ENCODE peak calls at places on chromosomes 3 and 15, in seven cellular contexts. K is HEK293T; U is glutamatergic neuron; V is H9; C is activated CD4-positive, CD25-positive, alpha-beta regulatory T cell; T is NCI-H146; O is lower lobe of right lung. E is an unnamed sample.

GRCh38 chr3:42273351-42273750 is 7.4 kb upstream of the CCK start:
- DNase-seq in C (no peak), K (no peak), O (no peak), U (no peak), T (no peak), V (no peak), E (no peak)

GRCh38 chr3:14547693-14548092 is 7.6 kb upstream of the GRIP2 start:
- DNase-seq in O (no peak), C (no peak), U (no peak), T (no peak), V (no peak), K (no peak), E (no peak)

GRCh38 chr15:75369897-75370581 is 1.6 kb upstream of the MAN2C1 start:
- DNase-seq in T (no peak), U (no peak), C (no peak), O (no peak), K (no peak), V (no peak), E (no peak)

GRCh38 chr15:54149115-54149531 is 170.9 kb downstream of the UNC13C start:
- DNase-seq in V (no peak), O (no peak), T (no peak), C (no peak), U (no peak), K (no peak), E (no peak)

GRCh38 chr3:71117572-71118247 is 465.8 kb downstream of the FOXP1 start:
- DNase-seq in C (no peak), T (peak), U (no peak), O (no peak), V (no peak), K (no peak), E (no peak)

GRCh38 chr15:85414495-85414894 is 34.1 kb downstream of the AKAP13 start:
- DNase-seq in V (no peak), T (no peak), K (no peak), U (no peak), O (no peak), C (no peak), E (no peak)

GRCh38 chr3:88997276-88997675 is 110.1 kb upstream of the EPHA3 start:
- DNase-seq in U (no peak), K (no peak), O (no peak), T (no peak), C (no peak), V (no peak), E (no peak)

GRCh38 chr3:181558870-181559269 is 152.9 kb upstream of the SOX2 start:
- DNase-seq in K (no peak), T (no peak), U (no peak), C (no peak), V (no peak), O (no peak), E (no peak)

GRCh38 chr15:70430029-70430428 is 332.3 kb upstream of the TLE3 start:
- DNase-seq in C (no peak), U (no peak), V (no peak), T (no peak), O (no peak), K (no peak), E (no peak)

GRCh38 chr3:14890470-14890869 is 56.9 kb upstream of the NR2C2 start:
- DNase-seq in C (no peak), O (no peak), U (no peak), T (peak), K (no peak), V (no peak), E (no peak)

GRCh38 chr15:89132611-89133242 is 44.5 kb downstream of the ABHD2 start:
- DNase-seq in K (no peak), V (no peak), C (no peak), O (no peak), U (no peak), T (no peak), E (peak)

GRCh38 chr3:136644200-136644599 is 108.0 kb downstream of the STAG1 start:
- DNase-seq in C (no peak), K (no peak), U (no peak), V (no peak), T (peak), O (no peak), E (no peak)

GRCh38 chr3:16468114-16469098 is 45.1 kb downstream of the RFTN1 start:
- DNase-seq in O (no peak), T (peak), K (no peak), V (no peak), C (no peak), U (no peak), E (no peak)

GRCh38 chr15:93173369-93173768 is 84.4 kb upstream of the RGMA start:
- DNase-seq in K (no peak), U (no peak), T (no peak), V (no peak), O (no peak), C (no peak), E (no peak)

GRCh38 chr3:194906970-194907629 is 221.4 kb downstream of the FAM43A start:
- DNase-seq in V (no peak), T (no peak), C (no peak), U (no peak), K (no peak), O (no peak), E (no peak)

GRCh38 chr3:117278424-117279190 is 569.0 kb downstream of the TUSC7 start:
- DNase-seq in O (no peak), U (no peak), T (peak), K (peak), V (no peak), C (no peak), E (no peak)

GRCh38 chr3:354433-354832 is 157.9 kb downstream of the CHL1 start:
- DNase-seq in V (peak), K (peak), T (peak), O (no peak), C (no peak), U (peak), E (no peak)

GRCh38 chr3:103218146-103218545 is 783.3 kb downstream of the ZPLD1 start:
- DNase-seq in O (no peak), C (no peak), U (no peak), T (no peak), V (no peak), K (no peak), E (no peak)

GRCh38 chr3:5822843-5823242 is 635.3 kb downstream of the EDEM1 start:
- DNase-seq in V (no peak), U (no peak), O (no peak), K (no peak), C (no peak), T (no peak), E (no peak)

GRCh38 chr15:85805392-85805791 is 10.7 kb upstream of the KLHL25 start:
- DNase-seq in T (no peak), K (no peak), C (no peak), O (no peak), V (no peak), U (no peak), E (no peak)

GRCh38 chr3:155643581-155644165 is 101.2 kb downstream of the PLCH1 start:
- DNase-seq in V (no peak), T (no peak), U (no peak), K (no peak), C (no peak), O (no peak), E (no peak)

GRCh38 chr3:4231041-4231440 is 72.1 kb upstream of the SETMAR start:
- DNase-seq in V (no peak), K (no peak), C (no peak), U (no peak), O (no peak), T (no peak), E (no peak)

GRCh38 chr3:98608029-98608428 is 14.6 kb upstream of the CPOX start:
- DNase-seq in U (no peak), K (no peak), V (no peak), O (no peak), T (no peak), C (no peak), E (no peak)

GRCh38 chr15:28111552-28111951 is 12.4 kb upstream of the OCA2 start:
- DNase-seq in C (no peak), O (no peak), K (no peak), U (no peak), T (no peak), V (peak), E (no peak)

GRCh38 chr15:59997070-59997701 is 6.9 kb upstream of the FOXB1 start:
- DNase-seq in V (peak), T (peak), U (peak), C (peak), O (peak), K (peak), E (no peak)

GRCh38 chr15:40313531-40314398 is 6.0 kb upstream of the PLCB2 start:
- DNase-seq in O (peak), T (peak), V (no peak), K (no peak), C (no peak), U (no peak), E (no peak)

GRCh38 chr3:151537751-151538150 is 76.9 kb upstream of the IGSF10 start:
- DNase-seq in O (no peak), C (no peak), V (no peak), K (no peak), T (no peak), U (no peak), E (no peak)

GRCh38 chr3:38397320-38397719 is 50.7 kb downstream of the XYLB start:
- DNase-seq in U (no peak), O (no peak), C (no peak), K (no peak), V (peak), T (no peak), E (no peak)

E was measured in left lung.